ENCODE peak calls at places on chromosomes 3 and 15, in four cellular contexts. L is D341Med; X is Caco-2; V is stimulated activated CD8-positive, alpha-beta memory T cell treated with anti-CD3 and anti-CD28 coated beads, Interleukin-15, amount 100 ng/mL, for 1 hour. T is an unnamed sample.

GRCh38 chr3:7877312-7877711 is 624.3 kb upstream of the LMCD1 start:
- DNase-seq in X (no peak), L (no peak), V (no peak), T (no peak)

GRCh38 chr3:69388241-69388640 is 2.4 kb upstream of the FRMD4B start:
- DNase-seq in L (no peak), V (no peak), X (no peak), T (no peak)

GRCh38 chr15:85168642-85169173 is 187.1 kb downstream of the PDE8A start:
- DNase-seq in X (peak; percentile 39), L (peak; percentile 62), V (peak; percentile 18), T (peak; percentile 24)

GRCh38 chr15:68672781-68673205 is 94.0 kb downstream of the CORO2B start:
- DNase-seq in X (peak; percentile 16), L (no peak), V (no peak), T (no peak)

GRCh38 chr15:66565731-66566130 is at the start of gene LCTL:
- DNase-seq in X (no peak), L (no peak), V (no peak), T (peak; percentile 58)

GRCh38 chr3:154280161-154280560 is 44.1 kb downstream of the DHX36 start:
- DNase-seq in X (no peak), V (no peak), L (no peak), T (no peak)

GRCh38 chr3:191085091-191085490 is 114.0 kb upstream of the OSTN start:
- DNase-seq in X (no peak), V (no peak), L (no peak), T (no peak)

GRCh38 chr15:98663045-98663444 is 14.7 kb downstream of the IGF1R start:
- DNase-seq in V (no peak), X (no peak), L (no peak), T (no peak)

GRCh38 chr3:112979244-112979832 is 4.4 kb upstream of the CD200R1 start:
- DNase-seq in L (no peak), X (peak; percentile 39), V (no peak), T (peak; percentile 14)

GRCh38 chr3:41768363-41768762 is 193.5 kb downstream of the ULK4 start:
- DNase-seq in V (no peak), X (no peak), L (no peak), T (no peak)

GRCh38 chr15:36428102-36428845 is 151.2 kb upstream of the CDIN1 start:
- DNase-seq in V (no peak), X (peak; percentile 34), L (no peak), T (peak; percentile 63)

GRCh38 chr3:44492496-44492895 is 15.0 kb upstream of the ZNF445 start:
- DNase-seq in X (no peak), L (no peak), V (no peak), T (no peak)

GRCh38 chr3:177312491-177312890 is 115.2 kb upstream of the TBL1XR1 start:
- DNase-seq in V (no peak), X (no peak), L (no peak), T (no peak)

GRCh38 chr3:83769791-83770663 is 1188.8 kb upstream of the CADM2 start:
- DNase-seq in X (no peak), L (no peak), V (no peak), T (no peak)

GRCh38 chr15:90618330-90619136 is 88.8 kb downstream of the CRTC3 start:
- DNase-seq in X (no peak), V (no peak), L (no peak), T (no peak)

GRCh38 chr3:76038949-76039348 is 253.6 kb upstream of the ZNF717 start:
- DNase-seq in V (no peak), L (no peak), X (no peak), T (no peak)